ENCODE peak calls at places on chromosomes 7 and 10, in five cellular contexts. M is anterior cingulate cortex, F is sciatic nerve, S is LoVo, H is H54. Z is an unnamed sample.

GRCh38 chr7:28329616-28330373 is 82.5 kb upstream of the CREB5 start:
- DNase-seq in H (no peak), S (no peak), M (no peak), F (no peak), Z (no peak)

GRCh38 chr7:32761451-32762320 is 129.9 kb downstream of the KBTBD2 start:
- DNase-seq in S (no peak), M (no peak), H (no peak), F (no peak), Z (no peak)

GRCh38 chr10:17527530-17528146 is 73.2 kb upstream of the ST8SIA6 start:
- DNase-seq in F (no peak), H (no peak), M (no peak), S (peak), Z (no peak)

GRCh38 chr7:36396150-36396549 is 6.5 kb downstream of the ANLN start:
- DNase-seq in M (no peak), S (no peak), F (no peak), H (no peak), Z (no peak)

GRCh38 chr10:47058303-47058702 is 147.1 kb downstream of the PTPN20 start:
- DNase-seq in H (no peak), F (no peak), S (no peak), M (no peak), Z (no peak)

GRCh38 chr7:20435305-20435704 is 104.6 kb downstream of the ITGB8 start:
- DNase-seq in S (no peak), M (no peak), F (peak), H (no peak), Z (no peak)

GRCh38 chr7:38393874-38394273 is 120.4 kb upstream of the TARP start:
- DNase-seq in F (no peak), H (no peak), S (no peak), M (no peak), Z (no peak)

GRCh38 chr10:73810735-73811465 is 498 bp downstream of the NDST2 start:
- DNase-seq in M (no peak), F (peak), H (peak), S (no peak), Z (peak)

GRCh38 chr10:30558411-30558810 is 71.1 kb downstream of the LYZL2 start:
- DNase-seq in M (no peak), F (no peak), H (no peak), S (no peak), Z (no peak)

GRCh38 chr10:15175587-15175986 is 7.1 kb upstream of the NMT2 start:
- DNase-seq in H (no peak), F (no peak), M (no peak), S (no peak), Z (no peak)

GRCh38 chr10:23381298-23381697 is 36.7 kb upstream of the C10orf67 start:
- DNase-seq in H (no peak), F (no peak), S (no peak), M (no peak), Z (no peak)

GRCh38 chr10:3095373-3096139 is 28.2 kb downstream of the PFKP start:
- DNase-seq in M (no peak), S (peak), H (no peak), F (no peak), Z (no peak)

GRCh38 chr7:867406-868188 is 8.8 kb upstream of the GET4 start:
- DNase-seq in M (no peak), S (no peak), F (no peak), H (peak), Z (no peak)

GRCh38 chr10:2012209-2012608 is 274.9 kb upstream of the ADARB2 start:
- DNase-seq in M (no peak), S (no peak), F (no peak), H (no peak), Z (no peak)

GRCh38 chr10:78470267-78471103 is 436.8 kb downstream of the RPS24 start:
- DNase-seq in F (no peak), S (peak), M (no peak), H (no peak), Z (no peak)

GRCh38 chr7:81408728-81409127 is 361.1 kb downstream of the HGF start:
- DNase-seq in M (no peak), H (no peak), F (no peak), S (no peak), Z (no peak)

Z was measured in head of caudate nucleus.